ENCODE peak calls at places on chromosomes 11 and 22, in ten cellular contexts. P is astrocyte of the cerebellum, T is Peyer's patch, C is iPS-NIHi11, S is cerebellar cortex, U is activated gamma-delta T cell treated with Interleukin-2 at 50 U/mL for 16 hours, A is fibroblast of the conjunctiva, X is LoVo, K is HTR-8/SVneo, B is WTC11. W is an unnamed sample.

GRCh38 chr22:35981900-35982299 is 46.7 kb downstream of the RBFOX2 start:
- DNase-seq in C (no peak), X (no peak), B (no peak), P (no peak), U (no peak), A (no peak), S (no peak), K (no peak), T (no peak), W (no peak)

GRCh38 chr11:130340671-130341319 is 26.1 kb upstream of the ZBTB44 start:
- DNase-seq in X (no peak), A (no peak), U (peak), S (no peak), K (no peak), P (no peak), T (no peak), C (no peak), B (no peak), W (no peak)

GRCh38 chr11:15011741-15012140 is 39.6 kb upstream of the CALCA start:
- DNase-seq in S (no peak), B (no peak), X (no peak), P (no peak), T (no peak), A (no peak), U (no peak), C (no peak), K (no peak), W (no peak)

GRCh38 chr22:46297151-46297819 is 615 bp downstream of the GTSE1 start:
- DNase-seq in P (no peak), X (no peak), B (peak), S (no peak), C (peak), A (no peak), T (no peak), K (peak), U (no peak), W (no peak)

GRCh38 chr11:128664286-128664685 is 29.6 kb upstream of the FLI1 start:
- DNase-seq in P (no peak), S (no peak), T (no peak), K (no peak), A (no peak), C (no peak), B (no peak), U (no peak), X (no peak), W (no peak)

GRCh38 chr11:20980736-20981135 is 311.4 kb downstream of the NELL1 start:
- DNase-seq in P (peak), X (no peak), K (no peak), S (no peak), C (no peak), U (no peak), B (no peak), T (no peak), A (no peak), W (no peak)

GRCh38 chr11:57763568-57763967 is 2.0 kb downstream of the CTNND1 start:
- DNase-seq in S (peak), A (no peak), P (no peak), X (peak), K (no peak), U (no peak), T (no peak), C (peak), B (no peak), W (no peak)

GRCh38 chr22:44680058-44680457 is 21.9 kb upstream of the PRR5 start:
- DNase-seq in S (no peak), P (no peak), C (no peak), A (no peak), K (no peak), B (no peak), U (no peak), T (no peak), X (no peak), W (no peak)

GRCh38 chr11:95338430-95338991 is 107.5 kb upstream of the SESN3 start:
- DNase-seq in C (peak), S (peak), P (peak), X (no peak), A (peak), K (no peak), B (no peak), T (peak), U (no peak), W (no peak)

GRCh38 chr11:29051935-29052334 is 943.7 kb downstream of the METTL15 start:
- DNase-seq in A (no peak), U (no peak), B (no peak), K (no peak), T (no peak), X (no peak), P (no peak), C (no peak), S (no peak), W (no peak)

GRCh38 chr11:34337016-34337415 is 20.8 kb downstream of the ABTB2 start:
- DNase-seq in C (no peak), P (no peak), S (no peak), K (no peak), T (no peak), A (no peak), B (no peak), X (no peak), U (no peak), W (no peak)

GRCh38 chr11:29300441-29300840 is 716.4 kb downstream of the KCNA4 start:
- DNase-seq in U (no peak), K (peak), B (no peak), S (no peak), C (no peak), A (no peak), P (peak), T (no peak), X (no peak), W (no peak)

GRCh38 chr11:95925011-95925410 is 1.1 kb upstream of the MTMR2 start:
- DNase-seq in X (peak), P (no peak), C (no peak), A (no peak), B (no peak), K (peak), U (no peak), S (no peak), T (no peak), W (no peak)

GRCh38 chr22:30404307-30404706 is 7.5 kb downstream of the SEC14L2 start:
- DNase-seq in A (no peak), T (no peak), S (no peak), P (no peak), U (no peak), K (no peak), X (no peak), B (no peak), C (no peak), W (no peak)

GRCh38 chr22:18076060-18076497 is 1.7 kb upstream of the PEX26 start:
- DNase-seq in S (peak), A (peak), P (peak), K (peak), B (peak), U (peak), T (no peak), C (peak), X (peak), W (no peak)

GRCh38 chr11:75639752-75640151 is 29.1 kb downstream of the MAP6 start:
- DNase-seq in S (peak), P (no peak), B (no peak), A (peak), X (no peak), T (peak), U (no peak), K (no peak), C (peak), W (no peak)

GRCh38 chr11:812390-812789 is 2.6 kb downstream of the RPLP2 start:
- DNase-seq in A (no peak), X (no peak), B (no peak), U (no peak), S (no peak), K (no peak), T (no peak), P (no peak), C (no peak), W (no peak)

GRCh38 chr11:32821517-32821916 is 8.2 kb upstream of the PRRG4 start:
- DNase-seq in A (no peak), K (no peak), U (no peak), C (no peak), B (no peak), P (no peak), X (peak), S (no peak), T (no peak), W (no peak)

GRCh38 chr11:67656278-67656922 is 5.9 kb upstream of the ACY3 start:
- DNase-seq in B (peak), T (no peak), P (no peak), A (no peak), X (peak), K (no peak), S (no peak), U (no peak), C (peak), W (no peak)

GRCh38 chr11:77560605-77561004 is 29.1 kb upstream of the AQP11 start:
- DNase-seq in K (peak), T (no peak), A (no peak), S (no peak), P (no peak), C (no peak), B (no peak), X (peak), U (no peak), W (no peak)

GRCh38 chr11:44817207-44817944 is 90.6 kb downstream of the TSPAN18 start:
- DNase-seq in C (no peak), S (peak), B (no peak), T (no peak), P (no peak), A (no peak), X (no peak), U (no peak), K (no peak), W (no peak)

GRCh38 chr11:68714047-68714856 is 29.9 kb downstream of the GAL start:
- DNase-seq in C (peak), T (no peak), A (no peak), X (no peak), S (no peak), U (no peak), B (no peak), P (no peak), K (no peak), W (no peak)

GRCh38 chr22:31504282-31504681 is 7.9 kb downstream of the SFI1 start:
- DNase-seq in T (no peak), U (no peak), X (no peak), S (no peak), B (no peak), C (no peak), A (no peak), P (no peak), K (no peak), W (no peak)

GRCh38 chr11:76672431-76673163 is 2.0 kb upstream of the LRRC32 start:
- DNase-seq in S (no peak), A (no peak), X (no peak), U (peak), T (peak), C (no peak), B (no peak), P (no peak), K (no peak), W (no peak)

W was measured in RWPE2.